ENCODE peak calls at places on chromosomes 1 and 21, in five cellular contexts. G is psoas muscle, J is esophagus muscularis mucosa, I is tibial nerve, H is IMR-90. Q is an unnamed sample.

GRCh38 chr21:35428489-35428888 is 379.4 kb upstream of the RUNX1 start:
- DNase-seq in G (peak; percentile 34), J (no peak), I (peak; percentile 28), H (no peak), Q (no peak)

GRCh38 chr1:222224576-222224975 is 323.3 kb downstream of the HHIPL2 start:
- DNase-seq in G (no peak), H (peak; percentile 39), J (no peak), I (no peak), Q (no peak)

GRCh38 chr1:110489406-110489805 is 29.6 kb downstream of the KCNA10 start:
- DNase-seq in G (no peak), I (no peak), H (no peak), J (no peak), Q (no peak)

GRCh38 chr21:35348686-35349085 is 299.6 kb upstream of the RUNX1 start:
- DNase-seq in H (peak; percentile 51), G (no peak), I (no peak), J (no peak), Q (no peak)

GRCh38 chr1:189027509-189027908 is 1450.2 kb downstream of the BRINP3 start:
- DNase-seq in H (no peak), G (no peak), J (no peak), I (no peak), Q (no peak)

GRCh38 chr1:43207229-43207853 is 35.2 kb downstream of the CFAP57 start:
- DNase-seq in G (no peak), H (peak; percentile 70), I (no peak), J (no peak), Q (peak; percentile 55)

GRCh38 chr1:51750218-51750617 is 128.3 kb downstream of the NRDC start:
- DNase-seq in I (no peak), J (no peak), G (no peak), H (peak; percentile 50), Q (no peak)

GRCh38 chr21:34883501-34884271 is 165.4 kb downstream of the RUNX1 start:
- DNase-seq in I (no peak), G (no peak), H (no peak), J (peak; percentile 37), Q (no peak)

GRCh38 chr1:190560161-190560681 is 82.6 kb upstream of the BRINP3 start:
- DNase-seq in J (no peak), I (no peak), G (no peak), H (no peak), Q (no peak)

GRCh38 chr1:204286841-204287387 is 72.8 kb downstream of the PLEKHA6 start:
- DNase-seq in J (no peak), I (peak; percentile 34), H (no peak), G (no peak), Q (peak; percentile 65)

GRCh38 chr1:44250113-44250781 is 37.0 kb downstream of the DMAP1 start:
- DNase-seq in G (no peak), J (no peak), I (no peak), H (no peak), Q (no peak)

GRCh38 chr1:86933562-86934377 is 19.3 kb downstream of the HS2ST1 start:
- DNase-seq in I (no peak), H (no peak), G (no peak), J (no peak), Q (no peak)

GRCh38 chr21:36199021-36199420 is 42.4 kb downstream of the DOP1B start:
- DNase-seq in G (no peak), I (no peak), H (no peak), J (no peak), Q (no peak)

GRCh38 chr21:41219498-41220207 is 51.7 kb downstream of the BACE2 start:
- DNase-seq in H (no peak), G (no peak), I (no peak), J (no peak), Q (peak; percentile 29)

GRCh38 chr1:178512566-178513277 is at the start of gene TEX35:
- DNase-seq in I (no peak), G (no peak), J (no peak), H (no peak), Q (no peak)

GRCh38 chr1:59061876-59062275 is 235.0 kb upstream of the FGGY start:
- DNase-seq in G (peak; percentile 56), I (peak; percentile 83), H (peak; percentile 90), J (peak; percentile 95), Q (no peak)

GRCh38 chr1:59383963-59384362 is 87.1 kb downstream of the FGGY start:
- DNase-seq in G (no peak), J (no peak), H (no peak), I (no peak), Q (no peak)

GRCh38 chr1:3415260-3415952 is 39.1 kb upstream of the ARHGEF16 start:
- DNase-seq in J (no peak), H (no peak), I (no peak), G (peak; percentile 38), Q (no peak)

GRCh38 chr1:85462931-85463665 is 1.9 kb downstream of the DDAH1 start:
- DNase-seq in I (no peak), H (no peak), G (no peak), J (no peak), Q (no peak)

GRCh38 chr1:172967936-172968335 is 82.8 kb downstream of the TNFSF18 start:
- DNase-seq in H (no peak), G (no peak), J (no peak), I (no peak), Q (no peak)

GRCh38 chr1:174815036-174815435 is 184.7 kb upstream of the CACYBP start:
- DNase-seq in J (no peak), I (no peak), H (peak; percentile 74), G (no peak), Q (no peak)

GRCh38 chr1:110136911-110137310 is 13.4 kb upstream of the SLC6A17 start:
- DNase-seq in J (no peak), I (no peak), G (no peak), H (no peak), Q (peak; percentile 10)

GRCh38 chr1:115140442-115141144 is 51.3 kb upstream of the TSPAN2 start:
- DNase-seq in J (peak; percentile 68), I (no peak), H (no peak), G (no peak), Q (no peak)

GRCh38 chr1:207804746-207805468 is 53.1 kb downstream of the CD46 start:
- DNase-seq in H (no peak), J (peak; percentile 55), G (no peak), I (no peak), Q (no peak)

GRCh38 chr1:208149776-208150514 is 94.2 kb downstream of the PLXNA2 start:
- DNase-seq in G (no peak), I (peak; percentile 18), J (no peak), H (no peak), Q (peak; percentile 68)

GRCh38 chr1:31984419-31985347 is 29.0 kb upstream of the KHDRBS1 start:
- DNase-seq in H (peak; percentile 63), J (no peak), I (no peak), G (no peak), Q (no peak)

GRCh38 chr1:229149435-229149834 is 121.5 kb upstream of the RAB4A start:
- DNase-seq in G (no peak), J (no peak), H (no peak), I (no peak), Q (no peak)

GRCh38 chr21:33966324-33966949 is 50.8 kb upstream of the ATP5PO start:
- DNase-seq in H (no peak), G (no peak), J (no peak), I (no peak), Q (no peak)

GRCh38 chr1:206713910-206714312 is 29.2 kb downstream of the MAPKAPK2 start:
- DNase-seq in H (peak; percentile 62), G (no peak), J (no peak), I (no peak), Q (no peak)

DNA sequence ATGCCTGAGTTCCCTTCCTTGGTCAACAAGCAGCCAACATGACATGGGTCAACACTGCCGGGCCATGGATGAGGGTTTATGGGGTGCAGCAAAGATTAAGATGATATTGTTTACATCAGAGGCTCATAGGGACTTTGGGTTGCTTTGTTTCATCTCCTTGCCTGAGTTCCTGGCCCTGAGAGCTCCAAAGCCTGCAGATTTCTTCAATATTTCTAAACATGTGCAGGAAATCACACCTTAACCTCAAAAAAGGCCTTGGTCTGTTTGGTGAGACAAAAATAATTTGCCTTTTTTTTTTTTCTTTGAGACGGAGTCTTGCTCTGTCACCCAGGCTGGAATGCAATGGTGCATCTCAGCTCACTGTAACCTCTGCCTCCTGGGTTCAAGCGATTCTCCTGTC is 876 bp downstream of the SLAMF8 start:
- DNase-seq in H (no peak), J (no peak), I (no peak), G (no peak), Q (no peak)
- H3K4me1 ChIP-seq in H (peaks cover 2% of the 10 kb centered on the region), J (no peaks in the 10 kb centered on the region), I (peaks cover 6% of the 10 kb centered on the region), G (peaks cover 8% of the 10 kb centered on the region), Q (peaks cover 5% of the 10 kb centered on the region)

GRCh38 chr1:236000781-236001180 is 64.1 kb downstream of the NID1 start:
- DNase-seq in I (no peak), J (no peak), H (no peak), G (no peak), Q (no peak)

GRCh38 chr1:235997049-235997448 is 67.8 kb downstream of the NID1 start:
- DNase-seq in G (no peak), I (no peak), H (no peak), J (no peak), Q (no peak)

GRCh38 chr1:235997916-235998315 is 67.0 kb downstream of the NID1 start:
- DNase-seq in H (no peak), J (no peak), G (no peak), I (no peak), Q (no peak)

GRCh38 chr1:235999259-235999925 is 65.5 kb downstream of the NID1 start:
- DNase-seq in H (peak; percentile 99), I (no peak), J (no peak), G (no peak), Q (no peak)

GRCh38 chr1:235998812-235999211 is 66.1 kb downstream of the NID1 start:
- DNase-seq in G (no peak), H (no peak), I (no peak), J (no peak), Q (no peak)
- H3K4me1 ChIP-seq in G (no peaks in the 10 kb centered on the region), H (peaks cover 10% of the 10 kb centered on the region), I (peaks cover 30% of the 10 kb centered on the region), J (peaks cover 28% of the 10 kb centered on the region), Q (peaks cover 18% of the 10 kb centered on the region)

GRCh38 chr1:1019122-1019999 is 559 bp upstream of the AGRN start:
- DNase-seq in H (peak; percentile 75), I (peak; percentile 55), G (peak; percentile 87), J (no peak), Q (peak; percentile 93)
- H3K4me1 ChIP-seq in H (peaks cover 15% of the 10 kb centered on the region), I (peaks cover 45% of the 10 kb centered on the region), G (peaks cover 4% of the 10 kb centered on the region), J (peaks cover 27% of the 10 kb centered on the region), Q (peaks cover 35% of the 10 kb centered on the region)

GRCh38 chr1:27598902-27599528 is 4.9 kb downstream of the AHDC1 start:
- DNase-seq in H (peak; percentile 77), I (no peak), G (peak; percentile 74), J (no peak), Q (no peak)
- H3K4me1 ChIP-seq in H (peaks cover 63% of the 10 kb centered on the region), I (peaks cover 87% of the 10 kb centered on the region), G (peaks cover 70% of the 10 kb centered on the region), J (peaks cover 79% of the 10 kb centered on the region), Q (peaks cover 5% of the 10 kb centered on the region)